ENCODE peak calls at places on chromosomes 3 and 15, in five cellular contexts. R is HepG2, D is GM23338, I is endothelial cell of umbilical vein, M is neural progenitor cell. F is an unnamed sample. For H3K79me2, the result is how much of the 10 kb centered on the place peaks cover.

GRCh38 chr15:51243774-51244173 is 94.6 kb downstream of the CYP19A1 start:
- DNase-seq in M (no peak), R (peak), D (no peak), I (no peak), F (peak)

GRCh38 chr15:89389841-89390603 is 55.4 kb upstream of the POLG start:
- DNase-seq in M (peak), D (no peak), I (no peak), R (no peak), F (no peak)

GRCh38 chr15:64740361-64741170 is 34.8 kb downstream of the RBPMS2 start:
- DNase-seq in D (no peak), I (no peak), R (peak), M (no peak), F (peak)

GRCh38 chr15:44804303-44805046 is 68.1 kb downstream of the TRIM69 start:
- DNase-seq in D (no peak), M (no peak), R (no peak), I (peak), F (no peak)

GRCh38 chr3:150407051-150407817 is 864 bp upstream of the TSC22D2 start:
- DNase-seq in R (no peak), M (no peak), I (no peak), D (peak), F (no peak)

GRCh38 chr3:194964809-194965208 is 279.1 kb downstream of the FAM43A start:
- DNase-seq in I (no peak), M (no peak), D (peak), R (no peak), F (no peak)

GRCh38 chr3:119259821-119260220 is 19.1 kb upstream of the B4GALT4 start:
- DNase-seq in I (no peak), D (no peak), M (no peak), R (no peak), F (no peak)

GRCh38 chr3:111338059-111338698 is 203.8 kb upstream of the CD96 start:
- DNase-seq in R (peak), M (peak), D (peak), I (peak), F (peak)

GRCh38 chr3:171458857-171459129 is 1.4 kb downstream of the TNIK start:
- DNase-seq in I (no peak), D (peak), M (peak), R (no peak), F (no peak)

GRCh38 chr3:158731938-158732855 is at the start of gene RARRES1:
- DNase-seq in R (no peak), I (peak), M (peak), D (peak), F (peak)

GRCh38 chr15:80803580-80804525 is 24.7 kb downstream of the CEMIP start:
- DNase-seq in I (no peak), R (no peak), M (no peak), D (no peak), F (no peak)

GRCh38 chr3:66499881-66500574 is 794 bp downstream of the LRIG1 start:
- DNase-seq in M (peak), I (no peak), R (no peak), D (no peak), F (peak)

GRCh38 chr15:84638103-84638502 is 16.0 kb downstream of the WDR73 start:
- DNase-seq in M (no peak), D (peak), I (no peak), R (peak), F (peak)

GRCh38 chr3:49244589-49245205 is 32.3 kb downstream of the C3orf62 start:
- DNase-seq in I (no peak), M (no peak), D (no peak), R (no peak), F (peak)

GRCh38 chr3:143433787-143434378 is 314.3 kb downstream of the CHST2 start:
- DNase-seq in I (no peak), D (peak), R (peak), M (peak), F (no peak)

GRCh38 chr3:32782417-32782816 is 35.4 kb upstream of the TRIM71 start:
- DNase-seq in I (no peak), M (no peak), R (no peak), D (no peak), F (no peak)

GRCh38 chr3:141286856-141287255 is 55.2 kb downstream of the PXYLP1 start:
- DNase-seq in D (no peak), I (no peak), M (no peak), R (no peak), F (no peak)

GRCh38 chr3:186787642-186788481 is 4.5 kb downstream of the EIF4A2 start:
- DNase-seq in M (no peak), I (no peak), D (no peak), R (no peak), F (no peak)

GRCh38 chr3:57048052-57048671 is 12.3 kb upstream of the SPATA12 start:
- DNase-seq in R (no peak), D (no peak), M (no peak), I (peak), F (no peak)

GRCh38 chr15:41777421-41777973 is 3.2 kb downstream of the MAPKBP1 start:
- DNase-seq in I (peak), M (no peak), D (no peak), R (no peak), F (peak)
- H3K4me2 ChIP-seq in I (peak), M (no peak), D (no peak), R (no peak), F (peak)

GRCh38 chr15:77039217-77039533 is 31.7 kb downstream of the TSPAN3 start:
- DNase-seq in R (no peak), M (no peak), D (no peak), I (no peak), F (no peak)

GRCh38 chr15:77037475-77038209 is 33.3 kb downstream of the TSPAN3 start:
- DNase-seq in I (no peak), M (no peak), R (no peak), D (no peak), F (no peak)

GRCh38 chr15:77038312-77039216 is 32.3 kb downstream of the TSPAN3 start:
- DNase-seq in R (no peak), M (no peak), D (no peak), I (no peak), F (no peak)

GRCh38 chr15:77040673-77041072 is 30.2 kb downstream of the TSPAN3 start:
- DNase-seq in M (no peak), R (no peak), I (peak), D (no peak), F (no peak)

DNA sequence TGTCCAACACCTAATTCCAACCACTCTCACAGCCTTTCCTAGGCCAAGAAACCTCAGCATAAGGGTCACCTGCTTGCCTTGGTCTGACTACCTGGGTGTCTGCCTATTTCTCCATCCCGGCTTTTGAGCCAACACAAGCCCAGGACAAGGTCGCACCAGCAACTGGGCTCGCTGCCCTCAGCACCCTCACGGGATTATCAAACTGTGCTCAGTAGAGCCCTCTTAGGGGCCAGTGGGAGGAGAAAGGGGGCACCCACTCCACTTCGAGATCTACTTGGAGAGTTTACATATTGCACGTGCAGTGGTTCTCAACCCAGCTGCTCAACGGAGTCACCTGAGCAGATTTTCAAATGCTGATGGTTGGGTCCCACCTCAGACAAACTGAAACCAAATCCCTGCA is 31.1 kb downstream of the TSPAN3 start:
- DNase-seq in D (no peak), I (no peak), R (no peak), M (no peak), F (no peak)
- H3K79me2 ChIP-seq in D (under half), I (under half), R (under half), M (under half), F (under half)

GRCh38 chr3:121690777-121691405 is 30.2 kb upstream of the HCLS1 start:
- DNase-seq in I (no peak), R (no peak), D (no peak), M (no peak), F (no peak)

GRCh38 chr3:121696190-121696589 is 35.5 kb upstream of the HCLS1 start:
- DNase-seq in R (no peak), I (no peak), M (no peak), D (no peak), F (no peak)

DNA sequence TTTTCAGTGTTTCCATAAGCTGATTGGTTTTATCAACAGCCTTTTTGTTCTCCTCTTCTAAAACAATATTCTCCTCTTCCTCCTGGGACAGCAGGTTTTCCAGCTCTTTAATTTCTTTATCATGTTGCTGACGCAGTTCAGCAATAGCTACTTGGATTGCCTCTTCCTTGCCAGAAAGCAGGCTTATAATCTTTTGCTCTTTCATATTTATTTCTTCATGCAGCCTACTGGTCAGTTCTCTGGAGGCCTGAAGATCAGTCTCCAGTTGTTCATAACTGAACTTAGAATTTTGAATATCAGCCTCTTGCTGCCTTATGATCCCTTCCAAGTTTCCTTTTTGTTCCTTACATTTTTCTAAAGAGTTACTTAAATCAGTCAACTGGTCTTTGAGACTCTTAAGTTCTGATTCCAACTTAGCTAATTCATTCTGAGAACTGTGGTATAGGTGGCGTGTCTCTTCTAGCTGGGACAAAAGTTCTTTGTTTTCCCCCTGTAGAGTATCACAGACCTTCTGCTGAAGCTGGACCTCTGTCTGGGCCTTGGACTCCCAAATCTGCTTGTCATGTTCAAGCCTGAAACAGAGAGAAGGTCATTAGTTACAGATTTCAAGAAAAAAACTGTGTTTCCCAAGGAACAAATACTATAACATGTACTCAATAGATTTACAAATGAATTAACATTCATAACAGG is 31.5 kb upstream of the HCLS1 start:
- DNase-seq in I (no peak), R (no peak), M (no peak), D (no peak), F (no peak)
- H3K27ac ChIP-seq in I (no peak), R (no peak), M (no peak), D (no peak), F (no peak)

DNA sequence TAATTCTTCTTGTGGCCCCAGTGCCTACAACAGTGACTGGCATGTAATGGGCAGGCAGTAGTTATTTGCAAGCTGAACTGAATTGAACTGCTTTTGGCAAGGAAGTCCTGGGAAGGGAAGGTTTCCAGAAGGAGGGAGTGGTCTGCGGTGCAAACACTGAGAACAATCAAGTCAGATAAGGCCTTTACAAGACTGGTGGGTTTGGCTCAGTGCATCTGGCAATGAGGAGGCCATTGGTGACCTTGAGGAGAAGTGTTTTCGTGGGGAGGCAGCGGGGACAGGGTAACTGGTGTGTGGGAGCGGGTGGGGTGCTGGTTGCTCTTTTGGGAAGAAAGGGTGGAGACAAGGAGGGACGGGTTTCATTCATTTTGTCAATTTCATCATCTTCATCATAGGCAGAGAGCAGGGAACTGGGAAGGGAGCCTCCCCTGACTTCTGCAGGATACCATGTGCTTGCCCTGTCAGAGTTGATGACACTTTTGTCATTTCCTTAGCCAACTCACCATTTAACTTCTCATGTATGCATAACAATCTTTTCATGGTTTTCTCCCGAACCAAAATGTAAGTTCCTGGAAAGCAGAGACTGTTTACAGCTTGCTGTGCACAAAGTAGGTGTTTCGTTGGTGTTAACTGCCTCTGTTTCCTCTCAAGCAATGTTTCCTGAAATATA is 8.4 kb upstream of the EHD4 start:
- DNase-seq in I (peak), M (no peak), R (no peak), D (no peak), F (no peak)
- H3K4me2 ChIP-seq in I (no peak), M (no peak), R (no peak), D (no peak), F (no peak)

GRCh38 chr15:31347981-31348803 is 21.6 kb downstream of the KLF13 start:
- DNase-seq in D (no peak), R (no peak), I (no peak), M (no peak), F (no peak)

GRCh38 chr15:31352283-31352880 is 25.7 kb downstream of the KLF13 start:
- DNase-seq in D (no peak), M (no peak), I (no peak), R (no peak), F (no peak)

GRCh38 chr15:31347067-31347975 is 20.7 kb downstream of the KLF13 start:
- DNase-seq in R (no peak), M (no peak), I (no peak), D (no peak), F (no peak)

GRCh38 chr15:31350771-31351170 is 24.1 kb downstream of the KLF13 start:
- DNase-seq in M (no peak), R (no peak), D (no peak), I (no peak), F (no peak)

DNA sequence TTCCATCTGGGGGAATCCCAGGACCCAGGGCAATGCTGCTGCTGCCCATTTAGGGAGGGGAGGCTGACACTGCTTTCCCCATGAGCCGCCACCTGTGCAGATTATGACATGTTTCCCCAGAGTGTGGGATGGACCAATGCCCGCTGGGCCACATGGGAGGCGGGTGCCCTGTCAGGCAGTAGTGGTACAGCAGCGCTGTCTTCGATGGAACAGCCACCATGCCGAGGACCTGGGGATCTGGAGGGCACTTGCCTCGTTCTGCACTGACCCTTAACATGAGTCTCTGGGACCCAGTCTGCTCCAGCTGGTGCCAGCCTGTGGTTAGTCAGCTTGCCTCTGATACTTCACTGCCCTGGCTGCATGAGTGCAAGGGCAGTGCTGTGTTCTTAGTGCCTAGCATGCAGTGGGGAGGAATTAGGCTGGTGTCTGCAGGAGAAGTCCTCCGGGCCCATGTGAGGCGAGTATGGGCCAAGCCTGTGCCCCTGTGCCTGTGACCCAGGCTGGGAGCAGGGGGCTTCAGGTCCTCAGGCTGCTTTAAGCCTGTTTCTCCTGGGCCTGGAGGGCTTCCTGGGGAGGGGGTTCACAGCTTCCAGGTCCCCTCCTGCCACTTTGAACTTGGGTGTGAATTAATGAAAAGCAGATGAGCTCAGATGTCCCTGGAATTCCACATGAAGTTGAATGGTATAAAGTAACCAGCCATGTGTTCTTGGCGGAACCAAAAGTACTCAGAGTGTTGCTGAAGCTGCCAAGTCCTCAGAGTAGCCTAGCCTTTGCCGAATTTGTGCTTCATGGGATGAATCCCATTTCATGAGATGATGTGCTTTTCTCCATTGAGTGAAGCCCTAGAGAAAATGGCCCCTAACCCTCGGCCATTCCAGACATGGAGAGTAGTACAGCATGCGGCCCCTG is 22.9 kb downstream of the KLF13 start:
- DNase-seq in D (no peak), I (no peak), R (no peak), M (no peak), F (no peak)
- H3K79me2 ChIP-seq in D (under half), I (under half), R (under half), M (under half), F (half or more)

GRCh38 chr3:43289401-43289800 is 3.1 kb downstream of the SNRK start:
- DNase-seq in D (no peak), R (no peak), I (no peak), M (no peak), F (no peak)

GRCh38 chr3:43288850-43289249 is 2.5 kb downstream of the SNRK start:
- DNase-seq in R (peak), D (no peak), M (no peak), I (no peak), F (no peak)

GRCh38 chr3:43286886-43287301 is 554 bp downstream of the SNRK start:
- DNase-seq in M (peak), I (no peak), D (peak), R (no peak), F (peak)

GRCh38 chr3:43287514-43287913 is 1.2 kb downstream of the SNRK start:
- DNase-seq in D (peak), I (peak), M (no peak), R (no peak), F (no peak)

GRCh38 chr3:43288366-43288765 is 2.0 kb downstream of the SNRK start:
- DNase-seq in D (no peak), M (no peak), R (no peak), I (peak), F (no peak)
- H3K27ac ChIP-seq in D (no peak), M (no peak), R (peak), I (peak), F (peak)

DNA sequence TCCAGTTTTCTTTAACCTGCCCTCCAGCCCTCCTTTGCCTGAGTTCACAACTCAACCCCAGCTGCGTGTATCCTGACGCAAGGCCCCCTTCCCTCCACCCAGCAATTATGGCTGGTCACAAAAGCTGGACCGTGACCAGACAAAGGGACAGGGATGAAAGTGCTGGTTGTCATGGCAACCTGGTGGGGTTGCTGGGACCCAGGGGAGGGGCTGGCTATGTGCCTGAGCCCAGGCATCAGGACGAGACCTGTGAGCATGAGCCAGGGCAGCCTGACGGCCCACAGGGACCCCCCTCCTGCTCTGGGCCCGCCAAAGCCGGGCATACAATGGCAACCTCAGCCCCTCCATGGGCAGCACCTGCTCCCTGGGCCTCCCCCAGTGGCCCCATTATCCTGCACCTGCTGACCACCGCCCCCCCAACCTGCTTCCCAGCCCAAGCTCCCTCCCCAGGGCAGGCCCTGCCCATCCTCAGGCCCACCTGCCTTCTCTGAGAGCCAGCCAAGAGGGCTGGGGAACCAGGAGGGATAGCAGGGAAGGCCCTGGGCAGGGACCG is 4.5 kb upstream of the DNAH1 start:
- DNase-seq in R (no peak), I (no peak), M (peak), D (no peak), F (no peak)
- H3K4me2 ChIP-seq in R (no peak), I (no peak), M (peak), D (no peak), F (no peak)

GRCh38 chr15:74007820-74008371 is 13.4 kb downstream of the PML start:
- DNase-seq in M (no peak), D (no peak), R (no peak), I (no peak), F (no peak)
- H3K79me2 ChIP-seq in M (under half), D (under half), R (under half), I (half or more), F (half or more)